ENCODE peak calls at places on chromosome 4, in ten cellular contexts. I is AG10803, G is mucosa of descending colon, Q is HFF-Myc, J is Peyer's patch, X is tibial artery, Y is left lung, F is choroid plexus epithelial cell, O is cardiac fibroblast, E is lower lobe of right lung. P is an unnamed sample.
A peak's percentile ranks its signal among the peaks of the same experiment; 100 is the strongest.

GRCh38 chr4:56241500-56241899 is 145.8 kb downstream of the AASDH start:
- DNase-seq in X (no peak), I (no peak), J (no peak), E (no peak), G (peak; percentile 66), O (no peak), F (no peak), Y (no peak), Q (no peak), P (no peak)

GRCh38 chr4:11546391-11547160 is 117.9 kb upstream of the HS3ST1 start:
- DNase-seq in G (no peak), I (no peak), Q (no peak), X (no peak), J (no peak), Y (no peak), O (no peak), E (no peak), F (no peak), P (no peak)

GRCh38 chr4:37946503-37947179 is 13.6 kb upstream of the PTTG2 start:
- DNase-seq in X (no peak), I (no peak), J (no peak), G (peak; percentile 17), E (peak; percentile 79), Y (peak; percentile 76), Q (no peak), F (no peak), O (no peak), P (no peak)

GRCh38 chr4:41326776-41327175 is 70.0 kb downstream of the UCHL1 start:
- DNase-seq in O (no peak), Q (no peak), F (no peak), E (no peak), Y (no peak), J (no peak), X (no peak), G (no peak), I (no peak), P (no peak)

GRCh38 chr4:71713611-71714203 is 70.2 kb downstream of the GC start:
- DNase-seq in G (peak; percentile 30), X (no peak), Q (peak; percentile 15), Y (no peak), E (no peak), O (peak; percentile 84), F (peak; percentile 75), J (no peak), I (peak; percentile 72), P (peak; percentile 15)

GRCh38 chr4:6087669-6088068 is 69.4 kb upstream of the C4orf50 start:
- DNase-seq in I (peak; percentile 5), J (no peak), F (peak; percentile 26), G (no peak), Y (no peak), X (peak; percentile 33), E (no peak), O (peak; percentile 12), Q (no peak), P (no peak)

GRCh38 chr4:153532227-153532626 is 66.1 kb downstream of the TMEM131L start:
- DNase-seq in G (no peak), E (no peak), Y (no peak), I (no peak), Q (no peak), O (no peak), F (no peak), X (no peak), J (no peak), P (no peak)

GRCh38 chr4:152970102-152970820 is 34.1 kb downstream of the FHDC1 start:
- DNase-seq in I (peak; percentile 25), Q (peak; percentile 10), O (no peak), E (no peak), J (no peak), G (no peak), F (peak; percentile 28), X (no peak), Y (no peak), P (no peak)

GRCh38 chr4:106371166-106371565 is 2.6 kb upstream of the GIMD1 start:
- DNase-seq in F (no peak), Q (no peak), E (no peak), O (no peak), G (no peak), X (no peak), I (peak; percentile 34), Y (no peak), J (no peak), P (no peak)

GRCh38 chr4:106368678-106369077 is at the start of gene GIMD1:
- DNase-seq in J (no peak), I (no peak), G (no peak), E (no peak), Q (no peak), F (no peak), Y (no peak), X (no peak), O (no peak), P (no peak)

GRCh38 chr4:106370214-106370613 is 1.6 kb upstream of the GIMD1 start:
- DNase-seq in F (no peak), G (no peak), I (no peak), Q (no peak), O (no peak), E (no peak), J (no peak), Y (no peak), X (no peak), P (no peak)

GRCh38 chr4:106367072-106367471 is 1.5 kb downstream of the GIMD1 start:
- DNase-seq in I (no peak), O (no peak), G (no peak), J (no peak), E (no peak), F (no peak), Q (no peak), X (no peak), Y (no peak), P (no peak)

DNA sequence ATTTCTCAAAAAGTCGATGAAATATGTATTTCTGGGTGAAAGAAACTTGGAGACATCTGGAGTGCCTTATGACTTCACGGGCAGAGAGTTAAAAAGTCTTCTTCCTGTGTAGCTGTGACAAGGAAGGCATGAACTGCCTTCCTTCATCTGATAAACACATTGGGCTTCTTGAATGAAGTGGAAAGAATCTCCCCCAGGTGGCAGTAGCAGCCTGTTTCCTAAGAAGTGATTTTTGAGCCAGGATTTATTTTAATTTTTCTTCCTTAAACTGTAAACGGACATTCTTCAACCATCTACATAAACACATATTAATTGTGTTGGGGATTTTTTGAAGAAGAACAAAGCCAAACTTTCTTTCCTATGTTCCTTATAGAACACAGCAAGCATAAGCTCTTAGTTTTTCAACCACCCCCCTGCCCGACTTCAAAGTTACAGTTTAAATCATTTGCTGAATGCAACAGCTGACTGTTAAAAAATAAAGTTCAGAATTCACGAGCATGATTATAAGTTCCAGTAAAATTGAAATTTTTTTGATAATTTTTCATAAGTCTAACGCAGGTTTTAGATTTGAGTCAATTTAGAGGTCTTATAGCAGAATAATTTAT is 980 bp upstream of the GIMD1 start:
- DNase-seq in I (peak; percentile 94), Q (peak; percentile 75), X (no peak), O (peak; percentile 83), Y (no peak), G (peak; percentile 71), J (no peak), E (no peak), F (peak; percentile 95), P (peak; percentile 33)
- H3K4me3 ChIP-seq in I (no peak overlapping the region), Q (no peak overlapping the region), X (no peak overlapping the region), O (no peak overlapping the region), Y (no peak overlapping the region), G (no peak overlapping the region), J (no peak overlapping the region), E (no peak overlapping the region), F (peak overlapping the region; percentile 34), P (no peak overlapping the region)

DNA sequence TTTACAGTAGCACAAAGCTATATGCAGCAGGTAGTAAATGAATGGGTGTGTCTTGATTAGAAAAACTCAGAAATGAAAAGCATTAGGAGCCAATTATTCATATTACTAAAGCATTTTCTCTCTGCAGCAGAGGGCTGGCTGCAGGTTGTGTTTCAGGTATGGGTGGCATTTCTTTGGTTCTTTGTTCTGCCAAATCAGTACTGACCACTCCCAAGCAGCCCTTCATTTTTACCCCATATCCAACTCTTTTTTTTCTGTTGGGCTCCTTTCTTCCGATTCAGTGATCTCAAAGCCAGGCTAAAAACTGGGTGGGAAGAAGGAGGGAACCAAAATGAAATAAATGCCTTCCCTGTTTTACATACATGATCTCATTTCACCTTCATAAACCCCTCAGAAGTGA is 162.3 kb downstream of the SPRY1 start:
- DNase-seq in I (no peak), Q (no peak), G (no peak), F (no peak), X (no peak), Y (no peak), O (no peak), E (no peak), J (no peak), P (no peak)
- TF ChIP-seq CTCF in I (no peak), Q (no peak), G (no peak), F (no peak), X (no peak), Y (no peak), O (no peak), E (no peak), J (no peak), P (no peak)

GRCh38 chr4:81632581-81633247 is 161.0 kb upstream of the RASGEF1B start:
- DNase-seq in I (peak; percentile 4), E (no peak), Q (no peak), J (no peak), O (no peak), X (no peak), F (no peak), G (no peak), Y (no peak), P (peak; percentile 68)

GRCh38 chr4:81635128-81635527 is 163.4 kb upstream of the RASGEF1B start:
- DNase-seq in Y (no peak), G (no peak), F (no peak), I (no peak), E (no peak), O (no peak), X (no peak), J (no peak), Q (no peak), P (no peak)

GRCh38 chr4:81635747-81636146 is 164.0 kb upstream of the RASGEF1B start:
- DNase-seq in X (peak; percentile 67), I (no peak), Y (peak; percentile 84), F (peak; percentile 5), G (peak; percentile 84), O (no peak), Q (no peak), E (peak; percentile 79), J (peak; percentile 90), P (peak; percentile 42)

GRCh38 chr4:81628489-81628888 is 156.8 kb upstream of the RASGEF1B start:
- DNase-seq in Y (no peak), X (no peak), F (no peak), Q (no peak), E (no peak), J (no peak), I (no peak), G (no peak), O (no peak), P (peak; percentile 45)

DNA sequence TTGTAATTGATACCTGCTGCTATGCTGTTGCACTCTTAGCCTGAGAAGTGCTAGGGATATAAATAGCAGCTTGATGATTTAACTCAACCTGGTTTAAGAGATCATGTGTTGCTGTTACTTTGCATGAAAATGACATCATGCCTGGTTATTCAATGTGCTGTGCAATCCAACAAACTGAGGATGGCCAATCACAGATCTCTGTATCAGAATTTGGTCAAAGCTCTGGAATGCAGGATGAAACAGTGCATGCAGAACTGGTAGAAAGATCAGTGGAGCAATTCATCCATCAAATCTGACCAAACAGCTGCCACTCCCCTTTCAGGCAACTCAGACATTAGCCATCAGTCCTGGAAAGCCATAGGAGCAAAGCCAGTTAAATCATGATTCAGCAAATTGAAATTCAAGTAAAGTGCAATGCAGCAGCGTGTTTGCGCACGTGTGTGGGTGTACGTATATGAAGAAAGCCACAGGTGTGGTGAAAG is 160.3 kb upstream of the RASGEF1B start:
- DNase-seq in X (no peak), F (peak; percentile 85), G (no peak), Y (no peak), J (no peak), Q (no peak), E (peak; percentile 49), O (peak; percentile 75), I (peak; percentile 79), P (peak; percentile 100)
- H3K4me3 ChIP-seq in X (no peak overlapping the region), F (no peak overlapping the region), G (no peak overlapping the region), Y (no peak overlapping the region), J (no peak overlapping the region), Q (no peak overlapping the region), E (no peak overlapping the region), O (no peak overlapping the region), I (no peak overlapping the region), P (no peak overlapping the region)

DNA sequence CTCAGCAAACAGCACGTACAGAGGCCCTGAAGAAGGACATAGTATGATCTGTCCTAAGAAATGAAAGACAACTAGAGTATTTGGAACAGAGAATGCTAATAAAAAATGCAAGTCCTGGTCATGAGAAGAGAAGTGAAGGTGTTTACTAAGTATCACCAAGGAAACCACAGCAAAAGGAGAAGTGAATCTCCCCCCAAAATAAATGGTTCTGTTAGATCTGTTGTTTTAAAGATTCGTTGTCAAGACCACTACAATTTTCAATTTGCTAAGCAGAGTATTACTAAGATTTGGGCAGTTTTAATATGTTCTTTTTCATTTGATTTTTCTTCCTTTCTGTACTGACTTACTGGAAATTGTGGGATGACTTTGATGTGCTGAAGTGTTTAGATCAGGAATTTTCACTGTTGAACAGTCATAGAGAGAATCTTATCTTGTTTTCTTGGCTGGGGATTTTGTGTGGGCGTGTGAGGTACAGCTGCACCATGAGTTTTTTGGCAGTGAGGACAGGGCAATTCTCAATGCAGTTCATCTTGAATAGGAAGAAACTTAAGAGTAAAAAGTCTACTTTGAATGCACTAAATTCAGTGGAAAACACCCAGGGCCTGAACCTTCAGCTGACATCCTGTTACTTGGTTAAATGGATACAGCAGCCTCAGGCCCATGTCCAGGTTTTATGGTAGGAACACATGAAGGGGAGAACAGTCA is 132.2 kb downstream of the STIM2 start:
- DNase-seq in O (peak; percentile 95), G (no peak), J (peak; percentile 51), Y (no peak), I (peak; percentile 20), X (no peak), Q (no peak), E (no peak), F (peak; percentile 83), P (no peak)
- TF ChIP-seq CTCF in O (no peak), G (no peak), J (no peak), Y (no peak), I (no peak), X (no peak), Q (no peak), E (no peak), F (no peak), P (no peak)